ENCODE peak calls at places on chromosomes 3 and 15, in eight cellular contexts. One of them, this sample, is unnamed.

GRCh38 chr3:5051772-5052171 is 70.3 kb upstream of the ARL8B start:
- DNase-seq in natural killer cell: no peak
- DNase-seq in Peyer's patch: no peak
- DNase-seq in HFF-Myc: no peak
- DNase-seq in A549: no peak
- DNase-seq in colonic mucosa: no peak
- DNase-seq in AG10803: no peak
- DNase-seq in MCF 10A: no peak
- DNase-seq in this sample: no peak

GRCh38 chr3:60202052-60202753 is 1049.0 kb downstream of the FHIT start:
- DNase-seq in colonic mucosa: no peak
- DNase-seq in AG10803: no peak
- DNase-seq in MCF 10A: no peak
- DNase-seq in natural killer cell: no peak
- DNase-seq in HFF-Myc: no peak
- DNase-seq in A549: no peak
- DNase-seq in Peyer's patch: no peak
- DNase-seq in this sample: no peak

GRCh38 chr15:62173215-62173614 is 8.1 kb upstream of the C2CD4B start:
- DNase-seq in AG10803: no peak
- DNase-seq in Peyer's patch: no peak
- DNase-seq in MCF 10A: peak; percentile 7
- DNase-seq in natural killer cell: no peak
- DNase-seq in A549: no peak
- DNase-seq in HFF-Myc: no peak
- DNase-seq in colonic mucosa: no peak
- DNase-seq in this sample: no peak

GRCh38 chr3:75781079-75781745 is 4.1 kb downstream of the ZNF717 start:
- DNase-seq in colonic mucosa: no peak
- DNase-seq in HFF-Myc: no peak
- DNase-seq in Peyer's patch: no peak
- DNase-seq in AG10803: no peak
- DNase-seq in natural killer cell: no peak
- DNase-seq in A549: no peak
- DNase-seq in MCF 10A: no peak
- DNase-seq in this sample: no peak

GRCh38 chr15:58453931-58454793 is 22.4 kb downstream of the LIPC start:
- DNase-seq in A549: no peak
- DNase-seq in colonic mucosa: no peak
- DNase-seq in HFF-Myc: no peak
- DNase-seq in AG10803: no peak
- DNase-seq in MCF 10A: no peak
- DNase-seq in Peyer's patch: no peak
- DNase-seq in natural killer cell: no peak
- DNase-seq in this sample: no peak

GRCh38 chr3:63967675-63968611 is 55.4 kb downstream of the PSMD6 start:
- DNase-seq in natural killer cell: peak; percentile 39
- DNase-seq in A549: no peak
- DNase-seq in MCF 10A: peak; percentile 41
- DNase-seq in HFF-Myc: no peak
- DNase-seq in colonic mucosa: peak; percentile 73
- DNase-seq in AG10803: peak; percentile 52
- DNase-seq in Peyer's patch: peak; percentile 31
- DNase-seq in this sample: peak; percentile 35

GRCh38 chr3:104244680-104245079 is 1122.0 kb upstream of the ALCAM start:
- DNase-seq in natural killer cell: no peak
- DNase-seq in Peyer's patch: no peak
- DNase-seq in HFF-Myc: no peak
- DNase-seq in A549: no peak
- DNase-seq in AG10803: peak; percentile 29
- DNase-seq in colonic mucosa: no peak
- DNase-seq in MCF 10A: no peak
- DNase-seq in this sample: no peak

GRCh38 chr15:74178326-74179100 is 5.0 kb downstream of the ISLR start:
- DNase-seq in AG10803: no peak
- DNase-seq in Peyer's patch: no peak
- DNase-seq in A549: no peak
- DNase-seq in HFF-Myc: no peak
- DNase-seq in natural killer cell: no peak
- DNase-seq in colonic mucosa: no peak
- DNase-seq in MCF 10A: no peak
- DNase-seq in this sample: no peak

GRCh38 chr3:197023998-197024651 is 5.5 kb downstream of the MELTF start:
- DNase-seq in Peyer's patch: no peak
- DNase-seq in A549: no peak
- DNase-seq in natural killer cell: no peak
- DNase-seq in HFF-Myc: no peak
- DNase-seq in MCF 10A: no peak
- DNase-seq in colonic mucosa: no peak
- DNase-seq in AG10803: no peak
- DNase-seq in this sample: peak; percentile 54

GRCh38 chr15:75203017-75203907 is 1.6 kb downstream of the C15orf39 start:
- DNase-seq in Peyer's patch: no peak
- DNase-seq in HFF-Myc: no peak
- DNase-seq in colonic mucosa: peak; percentile 42
- DNase-seq in MCF 10A: peak; percentile 35
- DNase-seq in natural killer cell: no peak
- DNase-seq in A549: peak; percentile 69
- DNase-seq in AG10803: peak; percentile 11
- DNase-seq in this sample: no peak

GRCh38 chr15:101140697-101141065 is 111.2 kb downstream of the CHSY1 start:
- DNase-seq in AG10803: no peak
- DNase-seq in Peyer's patch: no peak
- DNase-seq in colonic mucosa: no peak
- DNase-seq in HFF-Myc: no peak
- DNase-seq in A549: no peak
- DNase-seq in MCF 10A: no peak
- DNase-seq in natural killer cell: no peak
- DNase-seq in this sample: no peak

GRCh38 chr3:191255156-191255555 is 56.1 kb downstream of the OSTN start:
- DNase-seq in A549: no peak
- DNase-seq in MCF 10A: no peak
- DNase-seq in natural killer cell: no peak
- DNase-seq in AG10803: no peak
- DNase-seq in colonic mucosa: no peak
- DNase-seq in Peyer's patch: no peak
- DNase-seq in HFF-Myc: no peak
- DNase-seq in this sample: no peak

GRCh38 chr3:183385698-183386590 is 42.5 kb downstream of the MCF2L2 start:
- DNase-seq in HFF-Myc: peak; percentile 48
- DNase-seq in AG10803: peak; percentile 75
- DNase-seq in natural killer cell: no peak
- DNase-seq in A549: peak; percentile 42
- DNase-seq in colonic mucosa: peak; percentile 74
- DNase-seq in MCF 10A: peak; percentile 78
- DNase-seq in Peyer's patch: peak; percentile 46
- DNase-seq in this sample: no peak

GRCh38 chr3:194112120-194113106 is 23.5 kb upstream of the HES1 start:
- DNase-seq in A549: peak; percentile 81
- DNase-seq in HFF-Myc: no peak
- DNase-seq in Peyer's patch: no peak
- DNase-seq in MCF 10A: peak; percentile 85
- DNase-seq in AG10803: no peak
- DNase-seq in natural killer cell: no peak
- DNase-seq in colonic mucosa: peak; percentile 87
- DNase-seq in this sample: no peak

GRCh38 chr15:80093854-80094418 is 34.5 kb downstream of the ZFAND6 start:
- DNase-seq in A549: no peak
- DNase-seq in colonic mucosa: peak; percentile 30
- DNase-seq in Peyer's patch: no peak
- DNase-seq in MCF 10A: peak; percentile 13
- DNase-seq in AG10803: no peak
- DNase-seq in natural killer cell: no peak
- DNase-seq in HFF-Myc: no peak
- DNase-seq in this sample: no peak

GRCh38 chr15:50506121-50506520 is 40.3 kb downstream of the USP50 start:
- DNase-seq in AG10803: no peak
- DNase-seq in colonic mucosa: no peak
- DNase-seq in Peyer's patch: no peak
- DNase-seq in natural killer cell: no peak
- DNase-seq in HFF-Myc: no peak
- DNase-seq in A549: no peak
- DNase-seq in MCF 10A: no peak
- DNase-seq in this sample: no peak

GRCh38 chr15:62306851-62307504 is 141.9 kb upstream of the C2CD4B start:
- DNase-seq in AG10803: peak; percentile 82
- DNase-seq in colonic mucosa: peak; percentile 53
- DNase-seq in A549: peak; percentile 87
- DNase-seq in natural killer cell: no peak
- DNase-seq in MCF 10A: peak; percentile 75
- DNase-seq in Peyer's patch: no peak
- DNase-seq in HFF-Myc: peak; percentile 39
- DNase-seq in this sample: peak; percentile 28

GRCh38 chr15:93196136-93196670 is 107.2 kb upstream of the RGMA start:
- DNase-seq in MCF 10A: peak; percentile 66
- DNase-seq in Peyer's patch: no peak
- DNase-seq in AG10803: no peak
- DNase-seq in natural killer cell: no peak
- DNase-seq in HFF-Myc: no peak
- DNase-seq in A549: no peak
- DNase-seq in colonic mucosa: no peak
- DNase-seq in this sample: no peak

GRCh38 chr15:28075482-28076029 is 23.6 kb downstream of the OCA2 start:
- DNase-seq in AG10803: no peak
- DNase-seq in Peyer's patch: no peak
- DNase-seq in natural killer cell: no peak
- DNase-seq in HFF-Myc: no peak
- DNase-seq in A549: no peak
- DNase-seq in MCF 10A: no peak
- DNase-seq in colonic mucosa: no peak
- DNase-seq in this sample: no peak

GRCh38 chr3:172251211-172251610 is 197.0 kb downstream of the GHSR start:
- DNase-seq in colonic mucosa: no peak
- DNase-seq in HFF-Myc: no peak
- DNase-seq in natural killer cell: no peak
- DNase-seq in AG10803: no peak
- DNase-seq in A549: no peak
- DNase-seq in Peyer's patch: no peak
- DNase-seq in MCF 10A: no peak
- DNase-seq in this sample: no peak
- TF ChIP-seq CTCF in colonic mucosa: no peak
- TF ChIP-seq CTCF in HFF-Myc: no peak
- TF ChIP-seq CTCF in natural killer cell: no peak
- TF ChIP-seq CTCF in AG10803: no peak
- TF ChIP-seq CTCF in A549: no peak
- TF ChIP-seq CTCF in Peyer's patch: no peak
- TF ChIP-seq CTCF in MCF 10A: no peak
- TF ChIP-seq CTCF in this sample: no peak

DNA sequence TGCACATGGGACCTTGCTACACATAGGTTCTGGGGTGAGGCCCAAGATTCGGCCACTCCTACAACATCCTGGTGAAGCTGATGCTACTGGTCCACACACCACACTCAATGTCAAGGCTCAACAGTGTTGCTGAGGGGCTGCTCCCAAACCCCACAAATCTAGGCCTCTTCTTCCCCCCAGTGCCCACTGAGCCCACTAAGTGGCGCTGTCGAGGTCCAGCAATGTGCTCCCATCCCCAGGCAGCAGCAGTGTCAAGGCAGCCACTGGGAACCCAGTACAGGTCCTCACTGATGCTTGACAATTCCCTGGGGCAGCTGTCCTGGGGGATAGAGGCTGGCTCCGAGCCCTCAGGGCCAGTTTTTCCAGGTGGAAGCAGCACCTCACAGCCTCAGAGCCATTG is 21.5 kb downstream of the SCN5A start:
- DNase-seq in colonic mucosa: no peak
- DNase-seq in MCF 10A: peak; percentile 34
- DNase-seq in natural killer cell: no peak
- DNase-seq in Peyer's patch: no peak
- DNase-seq in HFF-Myc: no peak
- DNase-seq in A549: peak; percentile 37
- DNase-seq in AG10803: no peak
- DNase-seq in this sample: no peak
- TF ChIP-seq CTCF in colonic mucosa: no peak
- TF ChIP-seq CTCF in MCF 10A: peak; percentile 22
- TF ChIP-seq CTCF in natural killer cell: no peak
- TF ChIP-seq CTCF in Peyer's patch: no peak
- TF ChIP-seq CTCF in HFF-Myc: peak; percentile 55
- TF ChIP-seq CTCF in A549: peak; percentile 4
- TF ChIP-seq CTCF in AG10803: peak; percentile 39
- TF ChIP-seq CTCF in this sample: no peak

GRCh38 chr3:179958143-179958542 is 78.6 kb downstream of the PEX5L start:
- DNase-seq in A549: no peak
- DNase-seq in natural killer cell: no peak
- DNase-seq in Peyer's patch: no peak
- DNase-seq in HFF-Myc: no peak
- DNase-seq in MCF 10A: no peak
- DNase-seq in AG10803: no peak
- DNase-seq in colonic mucosa: no peak
- DNase-seq in this sample: no peak

GRCh38 chr3:179958759-179959158 is 78.0 kb downstream of the PEX5L start:
- DNase-seq in AG10803: no peak
- DNase-seq in MCF 10A: no peak
- DNase-seq in Peyer's patch: no peak
- DNase-seq in HFF-Myc: no peak
- DNase-seq in colonic mucosa: no peak
- DNase-seq in A549: no peak
- DNase-seq in natural killer cell: no peak
- DNase-seq in this sample: no peak

GRCh38 chr3:179955798-179956197 is 80.9 kb downstream of the PEX5L start:
- DNase-seq in natural killer cell: no peak
- DNase-seq in AG10803: no peak
- DNase-seq in Peyer's patch: no peak
- DNase-seq in A549: no peak
- DNase-seq in colonic mucosa: no peak
- DNase-seq in MCF 10A: no peak
- DNase-seq in HFF-Myc: no peak
- DNase-seq in this sample: no peak

GRCh38 chr3:179956416-179956830 is 80.3 kb downstream of the PEX5L start:
- DNase-seq in AG10803: no peak
- DNase-seq in MCF 10A: no peak
- DNase-seq in colonic mucosa: no peak
- DNase-seq in A549: no peak
- DNase-seq in HFF-Myc: no peak
- DNase-seq in Peyer's patch: no peak
- DNase-seq in natural killer cell: no peak
- DNase-seq in this sample: no peak

GRCh38 chr3:179957264-179957845 is 79.4 kb downstream of the PEX5L start:
- DNase-seq in MCF 10A: no peak
- DNase-seq in AG10803: no peak
- DNase-seq in HFF-Myc: no peak
- DNase-seq in Peyer's patch: no peak
- DNase-seq in natural killer cell: no peak
- DNase-seq in A549: no peak
- DNase-seq in colonic mucosa: no peak
- DNase-seq in this sample: no peak
- TF ChIP-seq CTCF in MCF 10A: no peak
- TF ChIP-seq CTCF in AG10803: no peak
- TF ChIP-seq CTCF in HFF-Myc: no peak
- TF ChIP-seq CTCF in Peyer's patch: no peak
- TF ChIP-seq CTCF in natural killer cell: no peak
- TF ChIP-seq CTCF in A549: no peak
- TF ChIP-seq CTCF in colonic mucosa: no peak
- TF ChIP-seq CTCF in this sample: no peak

DNA sequence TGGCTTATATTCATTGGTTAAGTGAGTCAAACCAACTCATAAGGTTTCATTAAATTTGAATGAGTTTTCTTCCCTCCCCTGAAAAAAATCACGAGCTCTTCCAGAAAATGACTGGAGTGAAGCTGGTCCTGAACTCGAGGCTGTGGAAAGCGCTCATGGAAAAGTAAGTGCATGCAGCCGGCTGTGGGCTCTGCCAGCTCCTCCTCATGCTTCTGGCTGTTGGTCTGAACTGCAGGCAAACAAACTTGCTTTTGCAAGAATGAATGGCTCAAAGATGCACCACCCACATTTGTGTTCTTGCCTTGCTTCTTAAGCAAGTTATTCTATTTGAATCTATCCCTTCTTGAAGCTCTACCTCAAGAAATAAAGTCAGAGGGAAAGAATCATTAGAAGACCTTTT is 6.2 kb downstream of the ETV5 start:
- DNase-seq in natural killer cell: no peak
- DNase-seq in AG10803: peak; percentile 52
- DNase-seq in colonic mucosa: no peak
- DNase-seq in A549: no peak
- DNase-seq in HFF-Myc: no peak
- DNase-seq in Peyer's patch: no peak
- DNase-seq in MCF 10A: no peak
- DNase-seq in this sample: no peak
- TF ChIP-seq CTCF in natural killer cell: no peak
- TF ChIP-seq CTCF in AG10803: no peak
- TF ChIP-seq CTCF in colonic mucosa: no peak
- TF ChIP-seq CTCF in A549: no peak
- TF ChIP-seq CTCF in HFF-Myc: no peak
- TF ChIP-seq CTCF in Peyer's patch: no peak
- TF ChIP-seq CTCF in MCF 10A: no peak
- TF ChIP-seq CTCF in this sample: no peak

This sample was measured in lower leg skin.